ENCODE peak calls at places on chromosomes 1 and 21, in nine cellular contexts. N is NCI-H524 treated with DMSO at 0.1 percent for 48 hours; Z is fibroblast of gingiva; G is cardiac fibroblast; W is foreskin keratinocyte; Y is KG1; U is nucleus accumbens; A is stimulated activated CD8-positive, alpha-beta memory T cell treated with anti-CD3 and anti-CD28 coated beads, Interleukin-2, amount 100 ng/mL, for 1 hour; I is SK-MEL-5. V is an unnamed sample.
A peak's percentile ranks its signal among the peaks of the same experiment; 100 is the strongest.

GRCh38 chr21:38769253-38769780 is 36.4 kb upstream of the ETS2 start:
- DNase-seq in Z (peak; percentile 71), G (peak; percentile 38), Y (no peak), U (no peak), N (no peak), I (no peak), A (no peak), W (no peak), V (no peak)

GRCh38 chr1:33002006-33002405 is 34.7 kb downstream of the AK2 start:
- DNase-seq in Z (no peak), I (no peak), G (no peak), W (no peak), U (no peak), A (no peak), Y (no peak), N (no peak), V (no peak)

GRCh38 chr1:186930248-186930647 is 101.5 kb downstream of the PLA2G4A start:
- DNase-seq in N (no peak), I (no peak), Y (no peak), G (no peak), A (no peak), U (no peak), Z (no peak), W (no peak), V (no peak)

GRCh38 chr1:101280942-101281654 is 44.3 kb downstream of the S1PR1 start:
- DNase-seq in Z (no peak), N (no peak), A (no peak), Y (no peak), U (no peak), I (no peak), W (no peak), G (no peak), V (no peak)

GRCh38 chr1:205301842-205302588 is 19.5 kb downstream of the NUAK2 start:
- DNase-seq in Y (no peak), A (no peak), N (no peak), I (no peak), G (no peak), Z (peak; percentile 42), U (no peak), W (no peak), V (no peak)

GRCh38 chr1:67970088-67970487 is 80.3 kb downstream of the DIRAS3 start:
- DNase-seq in A (no peak), N (no peak), Y (no peak), I (no peak), W (peak; percentile 95), Z (peak; percentile 18), G (peak; percentile 43), U (no peak), V (no peak)

GRCh38 chr1:173525936-173526335 is 48.8 kb downstream of the PRDX6 start:
- DNase-seq in G (no peak), I (no peak), Y (no peak), A (no peak), Z (no peak), W (no peak), N (no peak), U (no peak), V (no peak)

GRCh38 chr21:38352536-38353219 is 95.9 kb downstream of the KCNJ15 start:
- DNase-seq in Y (peak; percentile 8), N (peak; percentile 15), Z (peak; percentile 55), A (no peak), W (peak; percentile 73), U (no peak), G (peak; percentile 83), I (peak; percentile 54), V (no peak)

GRCh38 chr1:179823693-179824092 is 53.9 kb downstream of the TOR1AIP2 start:
- DNase-seq in I (no peak), U (no peak), N (no peak), Z (no peak), G (no peak), A (no peak), W (no peak), Y (no peak), V (no peak)

GRCh38 chr1:156816561-156817328 is at the start of gene SH2D2A:
- DNase-seq in Y (peak; percentile 68), W (peak; percentile 91), I (no peak), G (peak; percentile 72), Z (no peak), U (no peak), N (no peak), A (peak; percentile 92), V (no peak)

GRCh38 chr1:29682171-29682917 is 446.0 kb downstream of the PTPRU start:
- DNase-seq in U (no peak), G (no peak), Z (no peak), W (no peak), Y (no peak), I (no peak), N (peak; percentile 46), A (no peak), V (no peak)

GRCh38 chr1:6111571-6111970 is 65.9 kb downstream of the KCNAB2 start:
- DNase-seq in N (peak; percentile 83), W (peak; percentile 57), G (no peak), Z (no peak), Y (no peak), U (no peak), A (no peak), I (no peak), V (no peak)

GRCh38 chr1:174572771-174573170 is 125.0 kb downstream of the GPR52 start:
- DNase-seq in I (no peak), U (no peak), N (no peak), G (no peak), Y (no peak), Z (no peak), W (no peak), A (no peak), V (no peak)

GRCh38 chr1:45542591-45542990 is 8.0 kb upstream of the AKR1A1 start:
- DNase-seq in W (no peak), N (no peak), G (no peak), Z (no peak), I (no peak), U (no peak), A (no peak), Y (no peak), V (no peak)

GRCh38 chr21:32253215-32253641 is 25.6 kb downstream of the MIS18A start:
- DNase-seq in Y (no peak), A (no peak), Z (no peak), N (no peak), I (no peak), G (peak; percentile 91), W (no peak), U (no peak), V (no peak)

GRCh38 chr1:42753070-42753469 is 13.0 kb upstream of the CLDN19 start:
- DNase-seq in Y (no peak), N (no peak), I (no peak), G (peak; percentile 52), W (no peak), A (no peak), U (no peak), Z (peak; percentile 65), V (no peak)

GRCh38 chr1:15341634-15342375 is 67.9 kb upstream of the EFHD2 start:
- DNase-seq in Z (peak; percentile 50), G (peak; percentile 39), A (no peak), Y (no peak), I (no peak), U (no peak), W (peak; percentile 64), N (no peak), V (no peak)

GRCh38 chr1:31984419-31985347 is 29.0 kb upstream of the KHDRBS1 start:
- DNase-seq in Y (no peak), N (no peak), A (peak; percentile 16), G (peak; percentile 37), U (no peak), Z (no peak), I (no peak), W (peak; percentile 69), V (no peak)